ENCODE peak calls at places on chromosomes 1 and 21, in eight cellular contexts. B, S, X, Z, V, C, K and F are unnamed samples.

GRCh38 chr1:230105754-230106625 is 39.0 kb downstream of the GALNT2 start:
- DNase-seq in B (peak), S (no peak), X (no peak), Z (no peak), V (no peak), C (peak), K (peak), F (no peak)

GRCh38 chr1:23483327-23484252 is at the start of gene ASAP3:
- DNase-seq in B (no peak), S (peak), X (peak), Z (peak), V (no peak), C (peak), K (peak), F (peak)

GRCh38 chr1:23385119-23385621 is 15.5 kb upstream of the ZNF436 start:
- DNase-seq in B (no peak), S (peak), X (no peak), Z (no peak), V (no peak), C (no peak), K (no peak), F (no peak)

GRCh38 chr1:197738927-197739326 is 36.4 kb downstream of the DENND1B start:
- DNase-seq in B (no peak), S (no peak), X (no peak), Z (no peak), V (no peak), C (no peak), K (no peak), F (no peak)

GRCh38 chr1:29256979-29257804 is 20.9 kb downstream of the PTPRU start:
- DNase-seq in B (peak), S (peak), X (no peak), Z (no peak), V (no peak), C (no peak), K (no peak), F (no peak)

GRCh38 chr1:59389847-59390246 is 93.0 kb downstream of the FGGY start:
- DNase-seq in B (no peak), S (no peak), X (no peak), Z (no peak), V (no peak), C (no peak), K (no peak), F (no peak)

GRCh38 chr1:30760596-30761311 is 3.2 kb upstream of the LAPTM5 start:
- DNase-seq in B (no peak), S (no peak), X (no peak), Z (no peak), V (no peak), C (no peak), K (no peak), F (no peak)

GRCh38 chr1:11967028-11967547 is 13.2 kb upstream of the MFN2 start:
- DNase-seq in B (peak), S (peak), X (peak), Z (peak), V (no peak), C (peak), K (peak), F (peak)

GRCh38 chr1:177586429-177586828 is 383.4 kb downstream of the SEC16B start:
- DNase-seq in B (no peak), S (no peak), X (no peak), Z (no peak), V (no peak), C (no peak), K (no peak), F (no peak)

GRCh38 chr1:90340604-90341003 is 345.7 kb downstream of the ZNF326 start:
- DNase-seq in B (no peak), S (no peak), X (no peak), Z (no peak), V (no peak), C (no peak), K (no peak), F (no peak)

GRCh38 chr1:205938682-205939081 is 4.6 kb downstream of the SLC26A9 start:
- DNase-seq in B (no peak), S (no peak), X (no peak), Z (no peak), V (no peak), C (no peak), K (no peak), F (no peak)

GRCh38 chr1:218711884-218712674 is 366.9 kb downstream of the TGFB2 start:
- DNase-seq in B (peak), S (no peak), X (no peak), Z (peak), V (no peak), C (no peak), K (no peak), F (no peak)

GRCh38 chr1:57222801-57223200 is 201.1 kb downstream of the DAB1 start:
- DNase-seq in B (no peak), S (peak), X (no peak), Z (no peak), V (no peak), C (no peak), K (no peak), F (no peak)

GRCh38 chr1:203017061-203017460 is 9.2 kb upstream of the PPFIA4 start:
- DNase-seq in B (no peak), S (no peak), X (no peak), Z (no peak), V (no peak), C (no peak), K (no peak), F (no peak)

GRCh38 chr1:111818546-111818945 is 62.8 kb downstream of the DDX20 start:
- DNase-seq in B (no peak), S (no peak), X (no peak), Z (no peak), V (no peak), C (no peak), K (no peak), F (no peak)

GRCh38 chr1:9593492-9594465 is 5.1 kb downstream of the TMEM201 start:
- DNase-seq in B (peak), S (no peak), X (peak), Z (peak), V (peak), C (peak), K (peak), F (peak)

GRCh38 chr1:182229907-182230522 is 161.6 kb downstream of the GLUL start:
- DNase-seq in B (no peak), S (no peak), X (no peak), Z (no peak), V (no peak), C (no peak), K (no peak), F (no peak)

GRCh38 chr1:118266436-118266835 is 81.4 kb upstream of the SPAG17 start:
- DNase-seq in B (no peak), S (no peak), X (no peak), Z (no peak), V (no peak), C (no peak), K (no peak), F (no peak)

DNA sequence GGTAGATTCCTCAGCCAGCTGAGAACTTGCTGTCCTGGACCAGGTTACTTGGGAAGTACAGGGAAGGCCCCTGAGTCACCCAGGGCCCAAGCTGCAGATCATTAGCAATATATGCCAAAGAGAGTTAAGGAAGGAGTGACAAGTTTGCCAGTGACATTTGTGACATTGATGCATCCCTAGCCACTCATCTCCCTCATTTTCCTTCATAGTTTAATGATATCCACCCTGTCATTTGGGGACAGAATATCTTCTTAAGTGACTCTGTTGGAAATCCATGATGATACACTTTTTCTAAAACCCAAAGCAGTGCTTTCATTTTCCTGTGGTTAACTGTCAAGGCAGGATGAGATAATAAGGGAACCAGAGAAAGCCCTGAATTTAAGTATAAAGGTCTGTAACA is 3.2 kb downstream of the TNN start:
- DNase-seq in B (no peak), S (no peak), X (no peak), Z (no peak), V (no peak), C (no peak), K (no peak), F (no peak)
- H3K4me3 ChIP-seq in B (no peak), S (no peak), X (no peak), Z (no peak), V (no peak), C (no peak), K (no peak), F (no peak)

GRCh38 chr1:41811978-41812852 is 106.5 kb downstream of the HIVEP3 start:
- DNase-seq in B (peak), S (no peak), X (peak), Z (peak), V (peak), C (peak), K (peak), F (peak)

GRCh38 chr1:41809716-41810115 is 109.0 kb downstream of the HIVEP3 start:
- DNase-seq in B (no peak), S (no peak), X (no peak), Z (no peak), V (no peak), C (no peak), K (no peak), F (no peak)

GRCh38 chr1:41811051-41811795 is 107.5 kb downstream of the HIVEP3 start:
- DNase-seq in B (no peak), S (no peak), X (no peak), Z (no peak), V (no peak), C (no peak), K (peak), F (no peak)

GRCh38 chr1:41813220-41813619 is 105.5 kb downstream of the HIVEP3 start:
- DNase-seq in B (no peak), S (no peak), X (no peak), Z (no peak), V (no peak), C (no peak), K (no peak), F (no peak)

DNA sequence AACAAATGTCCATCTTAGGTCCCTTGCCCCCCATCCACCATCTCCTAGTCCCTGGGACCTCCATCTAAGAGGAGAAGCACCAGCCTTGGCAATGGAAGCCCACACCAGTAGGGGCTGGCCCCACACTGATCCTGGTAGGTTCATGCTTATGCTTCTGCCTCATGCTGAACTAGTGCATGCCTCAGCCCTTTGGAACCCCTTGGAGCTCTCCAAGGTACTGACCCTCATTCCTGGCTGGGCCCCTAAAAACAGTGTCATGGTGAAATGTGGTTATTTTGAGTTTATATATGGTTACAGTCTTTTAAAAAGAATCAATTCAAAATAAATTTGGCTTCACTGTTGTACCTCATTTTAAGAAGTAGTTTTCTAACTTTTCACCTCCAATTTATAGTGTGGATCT is 108.3 kb downstream of the HIVEP3 start:
- DNase-seq in B (peak), S (no peak), X (no peak), Z (no peak), V (no peak), C (no peak), K (no peak), F (no peak)
- TF ChIP-seq EP300 in B (no peak), S (no peak), X (no peak), Z (no peak), V (no peak), C (no peak), K (no peak), F (no peak)

DNA sequence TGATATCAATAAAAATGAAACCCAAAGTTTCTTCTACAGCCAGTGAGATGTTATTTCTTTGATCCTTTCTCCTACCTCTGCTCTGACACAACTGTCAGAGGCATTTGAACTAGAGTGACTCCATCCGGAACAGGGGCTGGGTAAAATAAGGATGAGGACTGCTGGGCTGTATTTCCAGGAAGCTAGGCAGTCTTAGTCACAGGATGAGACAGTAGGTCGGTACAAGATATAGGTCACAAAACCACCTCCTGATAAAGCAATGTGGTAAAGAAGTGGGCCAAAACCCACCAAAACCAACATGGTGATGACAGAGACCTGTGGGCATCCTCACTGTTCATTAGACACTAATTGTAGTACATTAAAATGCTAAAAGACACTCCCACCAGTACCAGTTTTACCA is 96.5 kb downstream of the GABPA start:
- DNase-seq in B (no peak), S (no peak), X (no peak), Z (no peak), V (no peak), C (no peak), K (no peak), F (no peak)
- TF ChIP-seq CTCF in B (no peak), S (no peak), X (no peak), Z (no peak), V (no peak), C (no peak), K (no peak), F (no peak)

DNA sequence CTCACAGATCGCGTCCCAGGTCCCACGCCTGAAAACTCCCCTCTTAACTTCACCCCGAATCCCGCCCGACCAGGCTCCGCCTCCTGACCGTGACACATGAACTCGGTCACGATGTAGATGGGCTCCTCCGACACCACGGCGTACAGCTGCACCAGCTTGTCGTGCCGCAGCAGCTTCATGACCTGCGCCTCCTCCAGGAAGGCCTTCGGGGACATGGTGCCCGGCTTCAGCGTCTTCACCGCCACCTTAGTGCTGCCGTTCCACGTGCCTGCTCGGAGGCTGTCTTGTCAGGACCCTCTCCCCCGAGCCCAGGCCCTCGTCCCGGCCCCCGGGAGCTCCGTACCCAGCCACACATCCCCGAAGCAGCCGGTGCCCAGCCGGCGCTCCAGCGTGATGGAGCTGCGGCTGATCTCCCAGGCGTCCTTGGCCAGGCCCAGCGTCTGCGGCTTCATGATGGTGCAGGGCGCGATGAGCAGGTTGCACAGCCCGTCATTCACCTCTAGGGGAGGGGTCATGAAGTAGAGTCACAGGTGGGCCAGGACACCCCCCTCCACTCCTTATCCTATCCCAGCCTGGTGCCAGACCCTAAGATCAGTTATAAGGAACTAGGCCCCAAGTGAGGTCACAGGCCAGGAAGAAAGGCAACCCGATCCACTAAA is 11.5 kb upstream of the AHDC1 start:
- DNase-seq in B (no peak), S (no peak), X (no peak), Z (no peak), V (no peak), C (no peak), K (no peak), F (no peak)
- H3K4me3 ChIP-seq in B (no peak), S (no peak), X (peak), Z (no peak), V (no peak), C (no peak), K (no peak), F (no peak)